ENCODE peak calls at places on chromosomes 11 and 22, in nine cellular contexts. S, Z, A, I, E, G, H, F and X are unnamed samples.

GRCh38 chr11:6233984-6234313 is 487 bp downstream of the FHIP1B start:
- DNase-seq in I (no peak), S (peak; percentile 24), Z (no peak), A (no peak), F (no peak), H (no peak), E (no peak), G (no peak), X (no peak)

GRCh38 chr11:122816701-122817100 is 21.6 kb upstream of the CRTAM start:
- DNase-seq in Z (no peak), F (no peak), I (no peak), S (no peak), H (peak; percentile 19), G (no peak), E (no peak), A (no peak), X (no peak)

GRCh38 chr22:39298194-39298987 is 21.0 kb downstream of the RPL3 start:
- DNase-seq in Z (no peak), S (no peak), F (no peak), G (no peak), A (no peak), H (no peak), I (no peak), E (no peak), X (no peak)

GRCh38 chr11:45045692-45046471 is 95.2 kb upstream of the TP53I11 start:
- DNase-seq in A (no peak), G (peak; percentile 72), Z (peak; percentile 75), S (peak; percentile 38), H (peak; percentile 78), I (no peak), E (no peak), F (peak; percentile 6), X (no peak)

GRCh38 chr11:119907122-119907933 is 178.3 kb upstream of the NECTIN1 start:
- DNase-seq in S (no peak), A (no peak), E (no peak), Z (no peak), H (no peak), I (no peak), F (peak; percentile 77), G (no peak), X (no peak)

GRCh38 chr22:22684605-22685561 is 40.5 kb downstream of the GGTLC2 start:
- DNase-seq in E (peak; percentile 67), S (peak; percentile 31), G (peak; percentile 76), I (peak; percentile 54), H (peak; percentile 57), Z (no peak), F (no peak), A (peak; percentile 15), X (peak; percentile 86)

GRCh38 chr11:14636119-14636518 is 7.5 kb upstream of the PDE3B start:
- DNase-seq in G (no peak), I (no peak), A (no peak), Z (no peak), E (no peak), H (no peak), S (peak; percentile 34), F (no peak), X (no peak)

GRCh38 chr11:83046626-83047172 is 25.0 kb downstream of the RAB30 start:
- DNase-seq in F (no peak), Z (no peak), S (no peak), H (peak; percentile 66), E (no peak), A (no peak), I (no peak), G (peak; percentile 57), X (no peak)

GRCh38 chr11:64897381-64898075 is 19.1 kb upstream of the EHD1 start:
- DNase-seq in A (no peak), I (no peak), S (no peak), H (no peak), G (no peak), F (no peak), E (no peak), Z (no peak), X (no peak)

GRCh38 chr11:44101098-44101497 is 5.6 kb downstream of the EXT2 start:
- DNase-seq in G (no peak), E (no peak), A (no peak), S (no peak), Z (no peak), H (no peak), F (no peak), I (no peak), X (no peak)

GRCh38 chr11:58576792-58577440 is 1.3 kb upstream of the LPXN start:
- DNase-seq in S (peak; percentile 35), G (peak; percentile 64), F (no peak), H (peak; percentile 73), A (no peak), E (no peak), Z (peak; percentile 35), I (no peak), X (peak; percentile 27)

GRCh38 chr11:33132510-33132909 is 28.8 kb downstream of the CSTF3 start:
- DNase-seq in F (no peak), S (no peak), A (no peak), E (no peak), G (no peak), Z (no peak), I (no peak), H (no peak), X (no peak)

GRCh38 chr11:117179048-117179999 is 781 bp downstream of the SIDT2 start:
- DNase-seq in G (peak; percentile 57), Z (peak; percentile 17), A (no peak), E (peak; percentile 29), S (peak; percentile 57), F (no peak), H (peak; percentile 71), I (peak; percentile 57), X (peak; percentile 58)

GRCh38 chr11:118086913-118087768 is at the start of gene SMIM35:
- DNase-seq in A (no peak), S (no peak), E (no peak), F (no peak), G (no peak), I (no peak), Z (no peak), H (no peak), X (no peak)

GRCh38 chr11:75582461-75582934 is 20.4 kb downstream of the SERPINH1 start:
- DNase-seq in H (no peak), I (no peak), Z (no peak), E (no peak), S (peak; percentile 22), G (no peak), F (no peak), A (no peak), X (no peak)

GRCh38 chr11:75583710-75584658 is 21.9 kb downstream of the SERPINH1 start:
- DNase-seq in E (peak; percentile 82), Z (no peak), H (peak; percentile 47), A (no peak), F (peak; percentile 58), G (peak; percentile 76), S (peak; percentile 16), I (peak; percentile 66), X (no peak)

GRCh38 chr11:75585271-75585670 is 23.2 kb downstream of the SERPINH1 start:
- DNase-seq in E (no peak), S (no peak), A (no peak), G (no peak), Z (no peak), H (no peak), I (no peak), F (no peak), X (no peak)

GRCh38 chr11:75579841-75580240 is 17.8 kb downstream of the SERPINH1 start:
- DNase-seq in H (no peak), S (no peak), E (no peak), G (no peak), F (no peak), A (no peak), Z (no peak), I (no peak), X (no peak)

GRCh38 chr11:75582935-75583709 is 21.1 kb downstream of the SERPINH1 start:
- DNase-seq in S (peak; percentile 79), E (peak; percentile 80), H (peak; percentile 62), Z (no peak), A (no peak), G (peak; percentile 67), I (peak; percentile 90), F (peak; percentile 60), X (peak; percentile 12)
- TF ChIP-seq CTCF in S (no peak), E (peak; percentile 60), H (peak; percentile 50), Z (no peak), A (peak; percentile 34), G (peak; percentile 58), I (no peak), F (no peak), X (no peak)

DNA sequence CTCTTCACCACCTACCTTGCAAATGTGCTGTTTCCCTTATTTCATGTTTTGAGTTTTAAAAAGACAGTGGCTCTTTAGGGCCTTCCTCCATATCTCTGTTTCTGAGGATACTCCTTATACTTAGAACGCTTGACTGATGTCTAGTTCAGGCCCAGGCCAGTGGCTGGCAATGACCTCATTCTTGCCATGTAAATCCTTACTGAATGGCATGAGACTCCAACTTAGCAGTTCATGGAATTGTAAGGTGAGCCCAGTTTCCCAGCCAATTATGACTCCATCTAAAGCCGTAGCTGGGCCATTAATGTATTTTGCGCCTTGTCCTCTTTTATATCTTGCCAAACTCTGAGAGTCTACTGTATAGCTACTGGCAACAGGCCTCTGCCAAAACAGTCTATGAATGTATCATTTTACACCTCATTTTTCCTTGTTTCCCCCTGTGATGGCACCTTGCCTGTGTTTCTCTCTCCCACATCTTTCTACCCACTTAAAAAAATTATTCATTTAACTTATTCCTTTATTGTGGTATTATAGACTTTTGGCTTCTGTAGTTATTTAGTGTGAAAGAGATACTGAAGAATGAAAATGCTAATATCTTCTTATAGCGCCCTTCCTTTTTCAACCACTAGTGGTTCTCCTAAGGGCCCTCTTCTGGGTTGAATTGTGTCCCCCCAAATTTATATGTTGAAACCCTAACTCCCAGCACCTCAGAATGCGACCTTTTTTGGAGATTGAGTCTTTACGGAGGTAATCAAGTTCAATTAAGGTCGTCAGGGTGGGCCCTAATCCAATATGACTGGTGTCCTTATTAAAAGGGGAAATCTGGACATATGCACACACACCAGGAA is 67.4 kb downstream of the ZNRF3 start:
- DNase-seq in A (peak; percentile 77), Z (no peak), I (no peak), S (no peak), F (no peak), G (no peak), H (no peak), E (no peak), X (no peak)
- TF ChIP-seq CTCF in A (no peak), Z (no peak), I (no peak), S (no peak), F (no peak), G (no peak), H (no peak), E (peak; percentile 39), X (peak; percentile 38)

DNA sequence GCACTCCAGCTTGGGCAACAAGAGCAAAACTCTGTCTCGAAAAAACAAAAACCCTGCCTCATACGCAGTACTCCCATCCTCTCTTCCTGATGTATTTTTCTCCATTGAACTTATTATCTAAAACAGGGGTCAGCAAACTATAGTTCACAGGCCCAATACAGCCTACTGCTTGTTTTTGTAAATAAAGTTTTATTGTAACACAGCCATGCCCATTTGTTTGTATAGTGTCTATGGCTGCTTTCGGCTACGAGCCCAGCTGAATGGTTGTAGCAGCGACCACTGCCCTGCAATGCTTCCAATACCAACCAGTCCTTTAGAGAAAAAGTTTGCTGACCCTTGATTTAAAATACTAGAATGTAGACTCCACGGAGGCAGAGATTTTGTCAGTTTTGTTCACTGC is 6.1 kb downstream of the TXN2 start:
- DNase-seq in Z (no peak), S (no peak), H (no peak), G (no peak), I (no peak), A (no peak), F (no peak), E (no peak), X (no peak)
- TF ChIP-seq CTCF in Z (no peak), S (no peak), H (no peak), G (no peak), I (no peak), A (no peak), F (no peak), E (no peak), X (no peak)

GRCh38 chr22:33653525-33654063 is 266.7 kb downstream of the LARGE1 start:
- DNase-seq in F (no peak), Z (no peak), A (no peak), S (no peak), E (no peak), I (no peak), H (no peak), G (no peak), X (no peak)
- TF ChIP-seq CTCF in F (no peak), Z (no peak), A (no peak), S (no peak), E (peak; percentile 41), I (no peak), H (no peak), G (no peak), X (no peak)